ENCODE peak calls at places on chromosomes 16 and 17, in four cellular contexts. One of them, this sample, is unnamed.
A peak's percentile ranks its signal among the peaks of the same experiment; 100 is the strongest.

GRCh38 chr16:7140899-7141298 is 191.7 kb upstream of the RBFOX1 start:
- DNase-seq in transverse colon: no peak
- DNase-seq in breast epithelium: no peak
- DNase-seq in GM12892: no peak
- DNase-seq in this sample: no peak

GRCh38 chr17:11823862-11824261 is 173.4 kb downstream of the ZNF18 start:
- DNase-seq in transverse colon: no peak
- DNase-seq in breast epithelium: no peak
- DNase-seq in GM12892: no peak
- DNase-seq in this sample: peak; percentile 39

GRCh38 chr16:24580665-24581064 is 41.3 kb downstream of the RBBP6 start:
- DNase-seq in transverse colon: no peak
- DNase-seq in breast epithelium: no peak
- DNase-seq in GM12892: no peak
- DNase-seq in this sample: no peak

GRCh38 chr16:25109643-25110042 is 1.9 kb upstream of the LCMT1 start:
- DNase-seq in transverse colon: peak; percentile 81
- DNase-seq in breast epithelium: peak; percentile 26
- DNase-seq in GM12892: no peak
- DNase-seq in this sample: no peak

GRCh38 chr17:48240562-48241130 is 133.1 kb downstream of the SNX11 start:
- DNase-seq in transverse colon: no peak
- DNase-seq in breast epithelium: no peak
- DNase-seq in GM12892: no peak
- DNase-seq in this sample: no peak

GRCh38 chr16:13923703-13924298 is 3.8 kb downstream of the ERCC4 start:
- DNase-seq in transverse colon: no peak
- DNase-seq in breast epithelium: no peak
- DNase-seq in GM12892: no peak
- DNase-seq in this sample: no peak

GRCh38 chr16:73082608-73083007 is 34.7 kb upstream of the ZFHX3 start:
- DNase-seq in transverse colon: no peak
- DNase-seq in breast epithelium: no peak
- DNase-seq in GM12892: no peak
- DNase-seq in this sample: no peak

GRCh38 chr16:19377864-19378263 is 39.8 kb upstream of the TMC5 start:
- DNase-seq in transverse colon: no peak
- DNase-seq in breast epithelium: no peak
- DNase-seq in GM12892: no peak
- DNase-seq in this sample: no peak

GRCh38 chr17:1108810-1109605 is 70.8 kb downstream of the ABR start:
- DNase-seq in transverse colon: peak; percentile 67
- DNase-seq in breast epithelium: no peak
- DNase-seq in GM12892: peak; percentile 66
- DNase-seq in this sample: no peak

GRCh38 chr16:7313170-7313569 is 19.5 kb upstream of the RBFOX1 start:
- DNase-seq in transverse colon: no peak
- DNase-seq in breast epithelium: no peak
- DNase-seq in GM12892: no peak
- DNase-seq in this sample: no peak

GRCh38 chr16:57184890-57185445 is 871 bp downstream of the PSME3IP1 start:
- DNase-seq in transverse colon: no peak
- DNase-seq in breast epithelium: no peak
- DNase-seq in GM12892: no peak
- DNase-seq in this sample: no peak

GRCh38 chr17:58538801-58539410 is 24.5 kb upstream of the MTMR4 start:
- DNase-seq in transverse colon: no peak
- DNase-seq in breast epithelium: no peak
- DNase-seq in GM12892: no peak
- DNase-seq in this sample: no peak

GRCh38 chr16:59591480-59591879 is 857.4 kb upstream of the GOT2 start:
- DNase-seq in transverse colon: no peak
- DNase-seq in breast epithelium: no peak
- DNase-seq in GM12892: no peak
- DNase-seq in this sample: no peak

GRCh38 chr16:14511798-14512131 is 118.3 kb downstream of the PARN start:
- DNase-seq in transverse colon: no peak
- DNase-seq in breast epithelium: no peak
- DNase-seq in GM12892: no peak
- DNase-seq in this sample: no peak

GRCh38 chr16:7246578-7246977 is 86.1 kb upstream of the RBFOX1 start:
- DNase-seq in transverse colon: no peak
- DNase-seq in breast epithelium: no peak
- DNase-seq in GM12892: no peak
- DNase-seq in this sample: no peak

GRCh38 chr16:496097-496886 is 31.2 kb upstream of the CAPN15 start:
- DNase-seq in transverse colon: no peak
- DNase-seq in breast epithelium: no peak
- DNase-seq in GM12892: no peak
- DNase-seq in this sample: no peak

GRCh38 chr16:19837984-19838707 is 46.5 kb downstream of the GPRC5B start:
- DNase-seq in transverse colon: no peak
- DNase-seq in breast epithelium: no peak
- DNase-seq in GM12892: no peak
- DNase-seq in this sample: no peak

GRCh38 chr16:25126820-25127232 is 15.3 kb downstream of the LCMT1 start:
- DNase-seq in transverse colon: peak; percentile 76
- DNase-seq in breast epithelium: no peak
- DNase-seq in GM12892: no peak
- DNase-seq in this sample: no peak

GRCh38 chr17:7849185-7850117 is 5.4 kb upstream of the TMEM88 start:
- DNase-seq in transverse colon: no peak
- DNase-seq in breast epithelium: no peak
- DNase-seq in GM12892: no peak
- DNase-seq in this sample: no peak

GRCh38 chr17:28282596-28282995 is 36.4 kb upstream of the TMEM97 start:
- DNase-seq in transverse colon: no peak
- DNase-seq in breast epithelium: peak; percentile 62
- DNase-seq in GM12892: no peak
- DNase-seq in this sample: no peak

GRCh38 chr17:70130274-70130673 is 39.1 kb upstream of the KCNJ2 start:
- DNase-seq in transverse colon: no peak
- DNase-seq in breast epithelium: no peak
- DNase-seq in GM12892: no peak
- DNase-seq in this sample: no peak

GRCh38 chr17:72518810-72519597 is 398.2 kb downstream of the SOX9 start:
- DNase-seq in transverse colon: peak; percentile 73
- DNase-seq in breast epithelium: no peak
- DNase-seq in GM12892: no peak
- DNase-seq in this sample: no peak

GRCh38 chr16:3961449-3961849 is 80.9 kb upstream of the CREBBP start:
- DNase-seq in transverse colon: no peak
- DNase-seq in breast epithelium: no peak
- DNase-seq in GM12892: no peak
- DNase-seq in this sample: no peak

GRCh38 chr16:57533366-57533617 is 3.1 kb downstream of the CCDC102A start:
- DNase-seq in transverse colon: no peak
- DNase-seq in breast epithelium: no peak
- DNase-seq in GM12892: no peak
- DNase-seq in this sample: no peak

GRCh38 chr17:76869209-76869877 is 1.1 kb downstream of the MGAT5B start:
- DNase-seq in transverse colon: no peak
- DNase-seq in breast epithelium: no peak
- DNase-seq in GM12892: no peak
- DNase-seq in this sample: no peak

GRCh38 chr17:19707728-19708221 is 8.6 kb downstream of the SLC47A2 start:
- DNase-seq in transverse colon: no peak
- DNase-seq in breast epithelium: peak; percentile 77
- DNase-seq in GM12892: peak; percentile 19
- DNase-seq in this sample: peak; percentile 60

GRCh38 chr17:76789235-76789788 is 51.4 kb downstream of the MFSD11 start:
- DNase-seq in transverse colon: no peak
- DNase-seq in breast epithelium: no peak
- DNase-seq in GM12892: no peak
- DNase-seq in this sample: no peak

GRCh38 chr16:28105954-28106353 is 42.4 kb upstream of the GSG1L start:
- DNase-seq in transverse colon: no peak
- DNase-seq in breast epithelium: no peak
- DNase-seq in GM12892: no peak
- DNase-seq in this sample: no peak

GRCh38 chr17:32445976-32446375 is 1.7 kb downstream of the PSMD11 start:
- DNase-seq in transverse colon: no peak
- DNase-seq in breast epithelium: no peak
- DNase-seq in GM12892: no peak
- DNase-seq in this sample: no peak

GRCh38 chr16:86080982-86081381 is 182.0 kb downstream of the IRF8 start:
- DNase-seq in transverse colon: no peak
- DNase-seq in breast epithelium: no peak
- DNase-seq in GM12892: no peak
- DNase-seq in this sample: no peak

GRCh38 chr16:11687606-11688519 is 19.6 kb downstream of the SNN start:
- DNase-seq in transverse colon: no peak
- DNase-seq in breast epithelium: no peak
- DNase-seq in GM12892: no peak
- DNase-seq in this sample: no peak

GRCh38 chr17:5031365-5032082 is 3.7 kb downstream of the SLC52A1 start:
- DNase-seq in transverse colon: peak; percentile 88
- DNase-seq in breast epithelium: peak; percentile 70
- DNase-seq in GM12892: peak; percentile 76
- DNase-seq in this sample: peak; percentile 95

GRCh38 chr16:57826706-57827625 is 24.7 kb upstream of the KIFC3 start:
- DNase-seq in transverse colon: no peak
- DNase-seq in breast epithelium: no peak
- DNase-seq in GM12892: no peak
- DNase-seq in this sample: no peak

GRCh38 chr16:76071690-76072089 is 205.5 kb upstream of the CNTNAP4 start:
- DNase-seq in transverse colon: no peak
- DNase-seq in breast epithelium: no peak
- DNase-seq in GM12892: no peak
- DNase-seq in this sample: no peak

GRCh38 chr17:15161395-15161794 is 103.7 kb downstream of the PMP22 start:
- DNase-seq in transverse colon: no peak
- DNase-seq in breast epithelium: no peak
- DNase-seq in GM12892: no peak
- DNase-seq in this sample: peak; percentile 60

DNA sequence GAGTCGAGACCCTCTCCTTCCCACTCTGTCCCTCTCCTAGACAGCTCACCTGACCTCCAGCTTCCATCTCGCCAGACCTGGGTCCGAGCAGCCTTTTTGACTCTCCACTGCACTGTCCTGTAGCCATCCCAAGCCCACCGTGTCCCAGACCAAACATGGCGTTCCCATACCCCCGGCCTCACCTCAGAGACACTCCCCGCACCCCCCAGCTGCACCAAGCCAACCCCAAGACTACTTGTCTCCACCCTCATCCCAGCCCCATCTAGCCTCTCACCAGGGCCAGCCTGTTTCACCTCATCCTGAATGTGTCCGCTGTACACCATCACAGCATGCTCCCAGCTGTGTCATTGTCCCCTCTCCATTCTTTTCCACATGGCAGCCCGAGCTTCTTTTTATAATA is 1.4 kb downstream of the MYO15A start:
- DNase-seq in transverse colon: no peak
- DNase-seq in breast epithelium: no peak
- DNase-seq in GM12892: no peak
- DNase-seq in this sample: no peak
- TF ChIP-seq POLR2A in transverse colon: no peak
- TF ChIP-seq POLR2A in breast epithelium: no peak
- TF ChIP-seq POLR2A in GM12892: no peak
- TF ChIP-seq POLR2A in this sample: no peak

GRCh38 chr17:74744714-74745547 is 3.5 kb upstream of the NHERF1 start:
- DNase-seq in transverse colon: peak; percentile 94
- DNase-seq in breast epithelium: peak; percentile 84
- DNase-seq in GM12892: peak; percentile 78
- DNase-seq in this sample: peak; percentile 96
- TF ChIP-seq POLR2AphosphoS5 in transverse colon: no peak
- TF ChIP-seq POLR2AphosphoS5 in breast epithelium: peak; percentile 78
- TF ChIP-seq POLR2AphosphoS5 in GM12892: no peak
- TF ChIP-seq POLR2AphosphoS5 in this sample: peak; percentile 81

DNA sequence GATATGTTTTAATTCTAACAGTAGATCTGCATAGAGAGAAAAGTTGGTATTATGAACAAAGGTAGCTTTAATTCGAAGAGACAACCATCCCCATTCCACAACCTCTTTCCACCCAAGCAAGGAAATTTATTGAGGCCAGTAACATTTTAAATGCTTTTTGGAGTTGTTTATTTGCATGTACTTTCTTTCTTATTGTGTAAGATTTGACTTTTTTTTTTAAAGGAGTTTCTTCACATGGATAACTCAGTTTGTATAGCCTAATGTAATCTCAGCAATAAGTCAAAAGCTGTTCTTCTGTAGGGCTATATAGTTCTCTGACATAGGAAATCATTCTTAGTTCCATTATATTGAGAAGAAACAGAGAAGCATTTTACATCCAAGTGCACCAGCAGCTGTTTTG is 163.3 kb downstream of the PRKCA start:
- DNase-seq in transverse colon: no peak
- DNase-seq in breast epithelium: no peak
- DNase-seq in GM12892: no peak
- DNase-seq in this sample: no peak
- TF ChIP-seq POLR2A in transverse colon: no peak
- TF ChIP-seq POLR2A in breast epithelium: no peak
- TF ChIP-seq POLR2A in GM12892: no peak
- TF ChIP-seq POLR2A in this sample: no peak

GRCh38 chr17:44932096-44932495 is 15.5 kb downstream of the KIF18B start:
- DNase-seq in transverse colon: no peak
- DNase-seq in breast epithelium: no peak
- DNase-seq in GM12892: no peak
- DNase-seq in this sample: no peak
- TF ChIP-seq POLR2AphosphoS5 in transverse colon: no peak
- TF ChIP-seq POLR2AphosphoS5 in breast epithelium: no peak
- TF ChIP-seq POLR2AphosphoS5 in GM12892: no peak
- TF ChIP-seq POLR2AphosphoS5 in this sample: no peak

DNA sequence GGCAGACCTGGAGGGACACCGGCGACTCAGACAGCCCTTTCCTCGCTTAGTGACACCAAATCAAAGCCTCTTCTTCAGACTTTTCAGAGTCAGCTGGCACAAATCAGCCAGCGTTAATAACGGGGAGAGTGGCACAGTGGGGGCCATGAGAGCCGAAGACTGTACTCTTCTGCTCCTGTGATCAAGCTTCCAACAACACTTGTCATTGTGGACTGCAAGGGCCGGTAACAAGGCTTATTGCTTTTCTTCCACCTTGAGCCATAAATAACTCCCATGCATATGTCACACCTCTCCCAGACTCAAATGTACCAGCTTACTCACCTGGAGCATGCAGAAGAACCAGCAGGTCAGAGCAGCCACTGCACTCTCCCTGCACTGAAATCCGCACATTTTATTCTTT is 12.8 kb downstream of the FLCN start:
- DNase-seq in transverse colon: no peak
- DNase-seq in breast epithelium: no peak
- DNase-seq in GM12892: no peak
- DNase-seq in this sample: no peak
- TF ChIP-seq POLR2A in transverse colon: no peak
- TF ChIP-seq POLR2A in breast epithelium: no peak
- TF ChIP-seq POLR2A in GM12892: no peak
- TF ChIP-seq POLR2A in this sample: no peak

GRCh38 chr16:2459647-2460390 is at the start of gene TEDC2:
- DNase-seq in transverse colon: peak; percentile 97
- DNase-seq in breast epithelium: peak; percentile 94
- DNase-seq in GM12892: peak; percentile 100
- DNase-seq in this sample: peak; percentile 98
- TF ChIP-seq POLR2AphosphoS5 in transverse colon: no peak
- TF ChIP-seq POLR2AphosphoS5 in breast epithelium: peak; percentile 30
- TF ChIP-seq POLR2AphosphoS5 in GM12892: peak; percentile 26
- TF ChIP-seq POLR2AphosphoS5 in this sample: no peak

This sample was measured in esophagus muscularis mucosa.